ENCODE peak calls at places on chromosomes 13 and 19, in seven cellular contexts. A is tibial artery, T is kidney, Q is lower leg skin, N is stomach, W is ovary, L is dorsolateral prefrontal cortex. H is an unnamed sample.

GRCh38 chr19:2969104-2969504 is 8.3 kb upstream of the TLE6 start:
- DNase-seq in A (no peak), T (peak), Q (no peak), N (peak), W (peak), L (no peak), H (no peak)

GRCh38 chr13:72884111-72884510 is 102.2 kb downstream of the PIBF1 start:
- DNase-seq in A (no peak), T (no peak), Q (no peak), N (no peak), W (no peak), L (no peak), H (no peak)

GRCh38 chr13:39217471-39217870 is 179.2 kb downstream of the NHLRC3 start:
- DNase-seq in A (no peak), T (no peak), Q (no peak), N (no peak), W (no peak), L (no peak), H (no peak)

GRCh38 chr13:33147832-33148231 is 131.6 kb downstream of the KL start:
- DNase-seq in A (no peak), T (no peak), Q (no peak), N (no peak), W (no peak), L (no peak), H (no peak)

GRCh38 chr19:49921871-49922755 is 6.9 kb upstream of the ATF5 start:
- DNase-seq in A (no peak), T (peak), Q (no peak), N (no peak), W (no peak), L (no peak), H (no peak)

GRCh38 chr19:2014731-2015610 is 543 bp downstream of the BTBD2 start:
- DNase-seq in A (no peak), T (peak), Q (no peak), N (no peak), W (peak), L (no peak), H (peak)

GRCh38 chr19:36110487-36111199 is at the start of gene OVOL3:
- DNase-seq in A (no peak), T (no peak), Q (no peak), N (no peak), W (no peak), L (no peak), H (no peak)

GRCh38 chr13:112770504-112770903 is 80.7 kb downstream of the ATP11A start:
- DNase-seq in A (no peak), T (peak), Q (no peak), N (no peak), W (no peak), L (no peak), H (no peak)

GRCh38 chr13:93673885-93674284 is 447.3 kb downstream of the GPC6 start:
- DNase-seq in A (no peak), T (no peak), Q (no peak), N (no peak), W (no peak), L (no peak), H (no peak)

GRCh38 chr19:41796362-41796761 is at the start of gene CEACAM3:
- DNase-seq in A (no peak), T (no peak), Q (no peak), N (no peak), W (no peak), L (no peak), H (no peak)

GRCh38 chr19:13795595-13796300 is 505 bp downstream of the ZSWIM4 start:
- DNase-seq in A (no peak), T (no peak), Q (no peak), N (no peak), W (no peak), L (no peak), H (peak)

GRCh38 chr13:106917024-106917491 is 349.1 kb upstream of the ARGLU1 start:
- DNase-seq in A (no peak), T (peak), Q (no peak), N (no peak), W (no peak), L (no peak), H (peak)

GRCh38 chr19:18419699-18420460 is 682 bp downstream of the SSBP4 start:
- DNase-seq in A (peak), T (peak), Q (no peak), N (no peak), W (peak), L (no peak), H (no peak)

DNA sequence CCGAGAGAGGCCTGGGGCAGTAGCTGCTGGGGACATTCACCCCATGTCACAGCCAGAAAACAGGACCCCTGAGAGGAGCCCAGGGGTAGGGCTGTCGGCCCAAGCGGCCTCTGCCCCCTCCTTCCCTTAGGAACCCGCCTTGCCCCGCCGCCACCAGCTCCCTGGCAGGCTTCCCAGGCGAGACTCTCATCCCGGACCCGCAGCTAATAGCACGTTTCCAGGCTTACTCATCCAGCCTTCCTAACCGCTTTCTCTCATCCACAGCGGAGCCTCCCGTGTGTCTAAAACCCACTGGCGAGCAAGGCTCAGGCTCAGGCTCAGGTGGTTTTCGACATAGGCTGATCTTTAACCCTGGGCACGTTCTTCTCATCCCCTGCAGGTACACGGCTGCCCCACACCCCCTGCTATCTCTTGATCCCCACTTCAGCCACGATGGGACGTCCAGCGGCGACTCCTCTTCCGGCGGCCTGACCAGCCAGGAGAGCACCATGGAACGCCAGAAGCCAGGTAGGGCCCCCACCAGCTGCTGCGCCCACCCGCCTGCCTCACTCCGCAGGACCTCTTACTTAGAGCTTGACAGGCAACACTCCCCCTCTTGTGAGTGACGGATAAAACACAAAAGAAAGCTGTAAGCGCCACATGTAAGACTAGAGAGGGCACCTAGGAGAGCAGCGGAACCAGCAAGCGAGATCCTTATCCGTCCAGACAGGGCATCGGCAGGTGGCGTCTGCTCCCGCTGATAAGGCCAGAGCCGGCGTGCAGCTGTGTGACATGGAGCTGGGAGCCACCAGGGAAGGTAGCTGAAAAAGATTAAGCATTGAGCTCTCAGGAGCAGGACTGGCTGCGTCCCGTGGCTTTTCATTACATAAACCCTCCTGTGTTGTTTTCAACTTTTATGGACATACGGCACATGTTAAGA is 71.3 kb downstream of the DPF1 start:
- DNase-seq in A (no peak), T (no peak), Q (no peak), N (no peak), W (no peak), L (no peak), H (no peak)
- TF ChIP-seq CTCF in A (no peak), T (no peak), Q (no peak), N (no peak), W (no peak), L (no peak), H (no peak)

GRCh38 chr13:26500618-26501320 is 56.7 kb upstream of the WASF3 start:
- DNase-seq in A (no peak), T (no peak), Q (no peak), N (no peak), W (no peak), L (no peak), H (no peak)

GRCh38 chr13:26498524-26499208 is 58.8 kb upstream of the WASF3 start:
- DNase-seq in A (no peak), T (no peak), Q (no peak), N (no peak), W (no peak), L (no peak), H (no peak)

GRCh38 chr13:26495749-26496148 is 61.7 kb upstream of the WASF3 start:
- DNase-seq in A (no peak), T (no peak), Q (no peak), N (no peak), W (no peak), L (no peak), H (no peak)

GRCh38 chr13:26497991-26498423 is 59.5 kb upstream of the WASF3 start:
- DNase-seq in A (no peak), T (no peak), Q (no peak), N (no peak), W (no peak), L (no peak), H (no peak)

DNA sequence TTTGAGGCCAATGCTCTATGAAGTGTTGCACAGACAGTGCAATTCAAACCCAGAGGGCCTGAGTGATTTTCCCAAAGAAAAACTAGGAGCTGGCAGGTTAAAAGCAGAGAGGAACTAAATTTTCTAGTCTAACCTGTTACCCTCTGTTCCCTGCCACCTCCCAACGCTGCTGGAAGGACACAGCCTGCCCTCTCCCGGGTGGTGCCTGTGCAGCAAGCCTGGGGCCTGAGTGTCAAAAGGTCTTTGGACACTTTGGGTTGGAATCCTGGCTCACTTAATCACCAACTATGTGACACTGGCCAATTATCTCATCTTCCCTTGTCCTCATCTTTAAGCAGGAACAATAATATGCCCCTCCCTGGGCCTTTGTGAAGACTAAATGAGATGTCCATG is 58.3 kb upstream of the WASF3 start:
- DNase-seq in A (no peak), T (no peak), Q (no peak), N (no peak), W (no peak), L (no peak), H (no peak)
- TF ChIP-seq CTCF in A (no peak), T (no peak), Q (no peak), N (no peak), W (no peak), L (no peak), H (no peak)

GRCh38 chr19:17302391-17303166 is 646 bp downstream of the ABHD8 start:
- DNase-seq in A (no peak), T (peak), Q (no peak), N (no peak), W (peak), L (no peak), H (no peak)

GRCh38 chr19:17303940-17304267 is 679 bp upstream of the ABHD8 start:
- DNase-seq in A (no peak), T (no peak), Q (no peak), N (no peak), W (no peak), L (no peak), H (no peak)

GRCh38 chr19:17304386-17305047 is 1.2 kb upstream of the MRPL34 start:
- DNase-seq in A (no peak), T (no peak), Q (no peak), N (no peak), W (no peak), L (no peak), H (no peak)

GRCh38 chr19:17305211-17305516 is 508 bp upstream of the MRPL34 start:
- DNase-seq in A (no peak), T (no peak), Q (no peak), N (no peak), W (no peak), L (no peak), H (no peak)

GRCh38 chr19:17303167-17303939 is at the start of gene ABHD8:
- DNase-seq in A (peak), T (peak), Q (peak), N (peak), W (peak), L (peak), H (peak)
- TF ChIP-seq CTCF in A (peak), T (peak), Q (no peak), N (peak), W (peak), L (peak), H (peak)

GRCh38 chr13:103698000-103698399 is 631.8 kb upstream of the SLC10A2 start:
- DNase-seq in A (no peak), T (no peak), Q (no peak), N (no peak), W (no peak), L (no peak), H (no peak)

GRCh38 chr13:103694033-103694432 is 627.8 kb upstream of the SLC10A2 start:
- DNase-seq in A (no peak), T (no peak), Q (no peak), N (no peak), W (no peak), L (no peak), H (no peak)

GRCh38 chr13:103695320-103695719 is 629.1 kb upstream of the SLC10A2 start:
- DNase-seq in A (no peak), T (no peak), Q (no peak), N (no peak), W (no peak), L (no peak), H (no peak)

GRCh38 chr13:103694471-103694870 is 628.3 kb upstream of the SLC10A2 start:
- DNase-seq in A (no peak), T (no peak), Q (no peak), N (no peak), W (no peak), L (no peak), H (peak)

DNA sequence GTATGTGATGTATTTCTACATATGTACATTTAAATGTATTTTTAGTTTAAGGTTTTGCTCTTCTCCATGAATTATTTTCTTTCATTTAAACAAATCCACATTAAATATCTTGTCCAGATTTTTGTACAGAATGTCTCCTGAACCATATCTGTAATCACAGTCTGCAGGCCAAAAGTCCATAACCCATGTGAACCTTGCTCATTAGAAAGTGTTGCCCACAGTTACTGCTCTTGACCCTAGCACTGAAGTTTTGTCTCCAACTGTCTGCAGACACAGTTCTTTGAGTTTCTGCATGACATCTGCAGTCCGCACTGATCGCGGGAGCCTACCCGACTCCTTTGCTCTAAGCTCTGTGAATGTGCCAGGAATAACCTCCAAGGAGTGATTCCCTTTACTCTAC is 626.2 kb upstream of the SLC10A2 start:
- DNase-seq in A (no peak), T (no peak), Q (no peak), N (no peak), W (no peak), L (no peak), H (no peak)
- TF ChIP-seq CTCF in A (no peak), T (no peak), Q (no peak), N (no peak), W (no peak), L (no peak), H (no peak)

GRCh38 chr19:48158210-48158790 is 11.8 kb downstream of the LIG1 start:
- DNase-seq in A (no peak), T (no peak), Q (no peak), N (no peak), W (no peak), L (no peak), H (no peak)
- TF ChIP-seq CTCF in A (no peak), T (no peak), Q (no peak), N (no peak), W (no peak), L (no peak), H (no peak)

GRCh38 chr19:53365899-53366493 is 491 bp downstream of the ZNF525 start:
- DNase-seq in A (no peak), T (no peak), Q (no peak), N (no peak), W (peak), L (no peak), H (peak)

DNA sequence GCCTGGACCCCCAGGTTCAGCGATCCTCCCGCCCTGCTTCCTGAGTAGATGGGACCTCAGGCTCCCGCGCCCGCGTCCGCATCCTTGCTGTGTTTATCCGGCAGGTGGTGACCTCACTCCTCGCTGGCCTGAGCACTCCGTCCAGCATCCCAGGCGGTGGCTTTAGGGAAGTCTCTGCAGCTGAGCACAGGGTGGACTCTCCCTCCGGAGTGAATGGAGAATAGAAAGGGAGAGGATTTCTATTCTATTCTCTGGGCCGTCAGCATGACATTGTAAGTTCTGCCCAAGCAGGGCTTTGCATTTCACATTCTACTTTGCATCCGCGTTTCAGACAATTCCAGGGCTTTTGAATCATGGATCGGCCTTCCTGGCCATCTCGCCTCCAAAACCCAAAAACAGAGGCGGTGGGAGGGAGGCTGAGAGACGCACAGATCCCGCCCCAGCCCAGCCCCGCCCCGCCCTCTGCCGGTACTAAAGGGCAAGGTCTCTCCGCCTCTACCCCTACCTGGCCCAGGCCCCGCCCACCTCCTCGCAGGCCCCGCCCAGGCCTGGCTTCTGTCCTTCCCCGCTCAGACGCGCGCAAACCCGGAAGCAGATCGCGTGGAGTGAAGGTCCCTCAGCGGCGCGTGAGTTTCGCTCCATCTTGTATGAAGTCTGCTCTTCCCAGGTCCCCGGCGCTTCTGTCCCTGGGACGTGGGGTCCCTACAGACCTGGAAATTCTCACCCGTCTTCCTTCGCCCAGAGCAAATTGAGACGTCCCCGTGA is at the start of gene ZNF525:
- DNase-seq in A (peak), T (peak), Q (peak), N (peak), W (peak), L (peak), H (peak)
- TF ChIP-seq CTCF in A (no peak), T (peak), Q (no peak), N (no peak), W (no peak), L (no peak), H (peak)

DNA sequence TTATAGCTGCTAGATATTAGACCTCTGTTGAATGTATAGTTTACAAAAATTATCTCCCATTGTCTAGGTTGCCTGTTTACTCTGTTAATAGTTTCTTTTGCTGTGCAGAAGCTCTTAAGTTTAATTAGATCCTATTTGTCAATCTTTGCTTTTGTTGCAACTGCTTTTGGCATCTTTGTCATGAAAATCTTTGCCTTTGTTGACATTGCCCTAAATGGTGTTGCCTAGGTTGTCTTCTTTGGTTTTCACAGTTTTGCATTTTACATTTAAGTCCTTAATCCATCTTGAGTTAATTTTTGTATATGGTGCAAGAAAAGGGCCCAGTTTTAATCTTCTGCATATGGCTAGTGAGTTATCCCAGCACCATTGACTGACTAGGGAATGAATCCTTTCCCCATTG is 331.1 kb downstream of the ITGBL1 start:
- DNase-seq in A (no peak), T (no peak), Q (no peak), N (no peak), W (no peak), L (no peak), H (no peak)
- TF ChIP-seq CTCF in A (no peak), T (no peak), Q (no peak), N (no peak), W (no peak), L (no peak), H (no peak)

GRCh38 chr13:97574926-97575325 is 141.0 kb downstream of the RAP2A start:
- DNase-seq in A (no peak), T (no peak), Q (no peak), N (no peak), W (no peak), L (no peak), H (peak)
- TF ChIP-seq CTCF in A (no peak), T (peak), Q (no peak), N (no peak), W (no peak), L (peak), H (no peak)

H was measured in glutamatergic neuron.